ENCODE peak calls at places on chromosomes 3 and 15, in four cellular contexts. X is tibial artery, G is NCI-H2081, D is GM23248. F is an unnamed sample.

GRCh38 chr3:161781381-161781780 is 284.8 kb downstream of the OTOL1 start:
- DNase-seq in D (no peak), X (no peak), G (no peak), F (no peak)

GRCh38 chr15:57861805-57862586 is 155.5 kb downstream of the POLR2M start:
- DNase-seq in X (no peak), G (no peak), D (peak), F (no peak)

GRCh38 chr3:127532561-127533203 is 57.9 kb downstream of the TPRA1 start:
- DNase-seq in D (no peak), G (no peak), X (no peak), F (no peak)

GRCh38 chr15:34217587-34218225 is 7.1 kb upstream of the EMC4 start:
- DNase-seq in D (peak), X (no peak), G (no peak), F (no peak)

GRCh38 chr3:105965384-105965783 is 96.6 kb upstream of the CBLB start:
- DNase-seq in G (no peak), D (peak), X (no peak), F (no peak)

GRCh38 chr3:159800434-159801121 is 188.1 kb upstream of the IL12A start:
- DNase-seq in D (no peak), X (no peak), G (no peak), F (no peak)

GRCh38 chr15:59011262-59011947 is 23.9 kb downstream of the RNF111 start:
- DNase-seq in G (no peak), X (no peak), D (no peak), F (no peak)

GRCh38 chr15:95760508-95760907 is 570.0 kb upstream of the NR2F2 start:
- DNase-seq in D (no peak), G (no peak), X (no peak), F (no peak)

GRCh38 chr3:157151627-157152026 is 8.3 kb downstream of the CCNL1 start:
- DNase-seq in G (no peak), D (no peak), X (no peak), F (no peak)

GRCh38 chr3:194330579-194330978 is 20.5 kb downstream of the CPN2 start:
- DNase-seq in D (peak), X (no peak), G (no peak), F (no peak)

GRCh38 chr3:14428087-14429067 is 26.0 kb downstream of the SLC6A6 start:
- DNase-seq in D (no peak), X (no peak), G (no peak), F (no peak)

GRCh38 chr15:91891788-91892187 is 38.3 kb downstream of the SLCO3A1 start:
- DNase-seq in G (no peak), D (no peak), X (no peak), F (no peak)

GRCh38 chr15:73870700-73871408 is 2.5 kb upstream of the TBC1D21 start:
- DNase-seq in G (no peak), D (peak), X (peak), F (no peak)

GRCh38 chr3:4994823-4995499 is 15.7 kb downstream of the BHLHE40 start:
- DNase-seq in D (peak), G (no peak), X (peak), F (no peak)

GRCh38 chr3:135757421-135757820 is 208.1 kb upstream of the PPP2R3A start:
- DNase-seq in G (no peak), D (no peak), X (no peak), F (no peak)

GRCh38 chr3:133854264-133854663 is 41.4 kb downstream of the RAB6B start:
- DNase-seq in G (no peak), X (no peak), D (no peak), F (no peak)

GRCh38 chr3:177576754-177577153 is 379.5 kb upstream of the TBL1XR1 start:
- DNase-seq in D (no peak), G (no peak), X (no peak), F (no peak)

GRCh38 chr3:28386049-28386448 is 37.4 kb upstream of the AZI2 start:
- DNase-seq in X (no peak), G (no peak), D (no peak), F (no peak)

GRCh38 chr15:66462630-66463029 is 34.9 kb downstream of the SNAPC5 start:
- DNase-seq in D (no peak), G (no peak), X (no peak), F (no peak)

GRCh38 chr15:37995461-37996347 is 61.3 kb downstream of the TMCO5A start:
- DNase-seq in G (peak), X (no peak), D (peak), F (no peak)

GRCh38 chr15:65583701-65584100 is 27.2 kb downstream of the INTS14 start:
- DNase-seq in G (no peak), X (no peak), D (peak), F (no peak)

GRCh38 chr15:60580650-60581415 is 101.9 kb upstream of the ICE2 start:
- DNase-seq in D (no peak), X (no peak), G (no peak), F (no peak)

GRCh38 chr3:23840521-23840920 is 34.8 kb downstream of the UBE2E1 start:
- DNase-seq in X (no peak), D (no peak), G (no peak), F (no peak)

GRCh38 chr3:158330820-158331219 is 220.9 kb downstream of the RSRC1 start:
- DNase-seq in D (peak), G (no peak), X (no peak), F (no peak)

GRCh38 chr3:157618075-157618760 is 115.0 kb upstream of the VEPH1 start:
- DNase-seq in D (peak), X (no peak), G (peak), F (no peak)

GRCh38 chr3:72178463-72179106 is 393.6 kb upstream of the PROK2 start:
- DNase-seq in X (no peak), D (no peak), G (no peak), F (no peak)

GRCh38 chr3:148601766-148602685 is 95.7 kb upstream of the AGTR1 start:
- DNase-seq in X (no peak), G (no peak), D (peak), F (no peak)

F was measured in NCI-H1436 treated with DMSO at 0.1 percent for 48 hours.